ENCODE peak calls at places on chromosomes 2 and 18, in six cellular contexts. S is ovary; F is A172; T is activated CD4-positive, alpha-beta T cell treated with anti-CD3 and anti-CD28 coated beads for 24 hours; W is stimulated activated CD8-positive, alpha-beta memory T cell treated with anti-CD3 and anti-CD28 coated beads, Interleukin-15, amount 100 ng/mL, for 24 hours; U is kidney. N is an unnamed sample.

GRCh38 chr18:3603460-3604259 is 153.7 kb downstream of the TGIF1 start:
- DNase-seq in S (peak; percentile 42), F (peak; percentile 98), T (no peak), W (no peak), U (no peak), N (peak; percentile 94)

GRCh38 chr2:62383843-62384242 is 122.2 kb downstream of the TMEM17 start:
- DNase-seq in S (no peak), F (peak; percentile 40), T (no peak), W (no peak), U (no peak), N (no peak)

GRCh38 chr18:11767935-11768334 is 78.9 kb downstream of the GNAL start:
- DNase-seq in S (no peak), F (no peak), T (no peak), W (no peak), U (no peak), N (no peak)

GRCh38 chr2:41038408-41038807 is 586.5 kb upstream of the SLC8A1 start:
- DNase-seq in S (no peak), F (peak; percentile 40), T (no peak), W (no peak), U (no peak), N (no peak)

GRCh38 chr2:24304098-24304497 is 56.2 kb downstream of the ITSN2 start:
- DNase-seq in S (peak; percentile 88), F (no peak), T (no peak), W (no peak), U (peak; percentile 76), N (no peak)

GRCh38 chr2:181123798-181124217 is 143.4 kb downstream of the UBE2E3 start:
- DNase-seq in S (no peak), F (peak; percentile 29), T (no peak), W (no peak), U (no peak), N (no peak)

GRCh38 chr2:46967990-46968647 is 52.5 kb upstream of the MCFD2 start:
- DNase-seq in S (peak; percentile 76), F (peak; percentile 95), T (no peak), W (no peak), U (peak; percentile 91), N (peak; percentile 82)

GRCh38 chr2:66436546-66436945 is 1.6 kb downstream of the MEIS1 start:
- DNase-seq in S (no peak), F (no peak), T (no peak), W (no peak), U (no peak), N (no peak)

GRCh38 chr2:9765611-9766531 is 77.4 kb upstream of the TAF1B start:
- DNase-seq in S (no peak), F (no peak), T (no peak), W (no peak), U (no peak), N (no peak)

GRCh38 chr2:203436496-203436895 is 98.6 kb downstream of the RAPH1 start:
- DNase-seq in S (no peak), F (no peak), T (no peak), W (no peak), U (no peak), N (no peak)

GRCh38 chr18:9364242-9364641 is 29.7 kb downstream of the TWSG1 start:
- DNase-seq in S (no peak), F (no peak), T (no peak), W (no peak), U (no peak), N (peak; percentile 84)

GRCh38 chr2:186256540-186256939 is 229.5 kb upstream of the ZC3H15 start:
- DNase-seq in S (no peak), F (peak; percentile 57), T (no peak), W (no peak), U (no peak), N (peak; percentile 29)

GRCh38 chr2:218897394-218898108 is 16.9 kb downstream of the WNT10A start:
- DNase-seq in S (no peak), F (no peak), T (no peak), W (no peak), U (peak; percentile 82), N (no peak)

GRCh38 chr2:112710956-112711355 is 9.9 kb upstream of the NT5DC4 start:
- DNase-seq in S (no peak), F (no peak), T (no peak), W (no peak), U (no peak), N (no peak)

GRCh38 chr2:183222751-183223150 is 98.5 kb downstream of the NUP35 start:
- DNase-seq in S (no peak), F (no peak), T (no peak), W (no peak), U (no peak), N (no peak)

GRCh38 chr2:26805241-26805676 is 19.4 kb downstream of the CENPA start:
- DNase-seq in S (no peak), F (peak; percentile 97), T (no peak), W (no peak), U (no peak), N (peak; percentile 39)

GRCh38 chr2:31475692-31476091 is 61.1 kb upstream of the XDH start:
- DNase-seq in S (no peak), F (no peak), T (no peak), W (no peak), U (no peak), N (no peak)

GRCh38 chr2:186543561-186544131 is 46.2 kb upstream of the ITGAV start:
- DNase-seq in S (no peak), F (peak; percentile 84), T (no peak), W (no peak), U (no peak), N (no peak)

GRCh38 chr2:10043906-10044601 is 704 bp downstream of the KLF11 start:
- DNase-seq in S (peak; percentile 100), F (peak; percentile 83), T (peak; percentile 83), W (peak; percentile 96), U (peak; percentile 99), N (peak; percentile 75)

GRCh38 chr2:108613261-108614042 is 79.2 kb downstream of the LIMS1 start:
- DNase-seq in S (no peak), F (no peak), T (no peak), W (no peak), U (no peak), N (no peak)

GRCh38 chr18:13471971-13472628 is 253.5 kb downstream of the LDLRAD4 start:
- DNase-seq in S (no peak), F (no peak), T (no peak), W (no peak), U (no peak), N (no peak)

GRCh38 chr2:55923091-55923977 is at the start of gene EFEMP1:
- DNase-seq in S (peak; percentile 87), F (peak; percentile 27), T (no peak), W (no peak), U (peak; percentile 92), N (no peak)

GRCh38 chr2:227766361-227766883 is 20.7 kb downstream of the SCYGR8 start:
- DNase-seq in S (peak; percentile 76), F (peak; percentile 72), T (peak; percentile 34), W (peak; percentile 13), U (peak; percentile 77), N (peak; percentile 63)

GRCh38 chr2:128442053-128442751 is 123.5 kb upstream of the HS6ST1 start:
- DNase-seq in S (peak; percentile 57), F (no peak), T (no peak), W (no peak), U (no peak), N (no peak)

GRCh38 chr2:27545348-27546141 is 37.3 kb upstream of the ZNF512 start:
- DNase-seq in S (no peak), F (peak; percentile 62), T (no peak), W (no peak), U (no peak), N (no peak)

GRCh38 chr18:75071866-75072671 is 136.9 kb downstream of the PTGR3 start:
- DNase-seq in S (no peak), F (no peak), T (no peak), W (no peak), U (peak; percentile 31), N (no peak)

GRCh38 chr2:65527451-65528240 is 95.2 kb upstream of the SPRED2 start:
- DNase-seq in S (no peak), F (no peak), T (no peak), W (no peak), U (no peak), N (no peak)

GRCh38 chr2:55843096-55843991 is 80.2 kb downstream of the EFEMP1 start:
- DNase-seq in S (no peak), F (peak; percentile 96), T (no peak), W (no peak), U (no peak), N (no peak)

GRCh38 chr2:8548065-8548870 is 133.6 kb upstream of the ID2 start:
- DNase-seq in S (peak; percentile 10), F (no peak), T (no peak), W (no peak), U (no peak), N (no peak)

GRCh38 chr2:152505495-152505906 is 170.5 kb downstream of the FMNL2 start:
- DNase-seq in S (no peak), F (peak; percentile 81), T (no peak), W (no peak), U (no peak), N (no peak)

GRCh38 chr2:235666240-235666781 is 172.5 kb downstream of the AGAP1 start:
- DNase-seq in S (peak; percentile 48), F (peak; percentile 74), T (no peak), W (no peak), U (no peak), N (peak; percentile 86)

GRCh38 chr2:63053889-63054725 is 3.5 kb downstream of the OTX1 start:
- DNase-seq in S (no peak), F (no peak), T (no peak), W (no peak), U (peak; percentile 59), N (no peak)

GRCh38 chr2:172357442-172357841 is 69.9 kb upstream of the ITGA6 start:
- DNase-seq in S (no peak), F (no peak), T (no peak), W (no peak), U (no peak), N (no peak)

GRCh38 chr2:133266075-133266925 is 302.0 kb downstream of the NCKAP5 start:
- DNase-seq in S (peak; percentile 52), F (no peak), T (no peak), W (no peak), U (peak; percentile 63), N (no peak)

N was measured in HCT116.